ENCODE peak calls at places on chromosome 15, in nine cellular contexts. One of them, this sample, is unnamed.

GRCh38 chr15:69475769-69476358 is 23.2 kb downstream of the RPLP1 start:
- DNase-seq in NCI-H2171 treated with DMSO at 0.1 percent for 48 hours: peak
- DNase-seq in activated naive CD8-positive, alpha-beta T cell treated with anti-CD3 and anti-CD28 coated beads, Interleukin-2, amount 50 U/mL, for 24 hours: peak
- DNase-seq in DMS53: peak
- DNase-seq in CD4-positive, CD25-positive, alpha-beta regulatory T cell: peak
- DNase-seq in M059J: peak
- DNase-seq in GOT3: peak
- DNase-seq in HFF-Myc: no peak
- DNase-seq in Right ventricle myocardium superior: peak
- DNase-seq in this sample: peak

GRCh38 chr15:69853572-69853971 is 244.1 kb downstream of the TLE3 start:
- DNase-seq in NCI-H2171 treated with DMSO at 0.1 percent for 48 hours: no peak
- DNase-seq in activated naive CD8-positive, alpha-beta T cell treated with anti-CD3 and anti-CD28 coated beads, Interleukin-2, amount 50 U/mL, for 24 hours: no peak
- DNase-seq in DMS53: no peak
- DNase-seq in CD4-positive, CD25-positive, alpha-beta regulatory T cell: no peak
- DNase-seq in M059J: peak
- DNase-seq in GOT3: no peak
- DNase-seq in HFF-Myc: no peak
- DNase-seq in Right ventricle myocardium superior: no peak
- DNase-seq in this sample: no peak

GRCh38 chr15:90203922-90204321 is 2.8 kb downstream of the SEMA4B start:
- DNase-seq in NCI-H2171 treated with DMSO at 0.1 percent for 48 hours: no peak
- DNase-seq in activated naive CD8-positive, alpha-beta T cell treated with anti-CD3 and anti-CD28 coated beads, Interleukin-2, amount 50 U/mL, for 24 hours: no peak
- DNase-seq in DMS53: no peak
- DNase-seq in CD4-positive, CD25-positive, alpha-beta regulatory T cell: no peak
- DNase-seq in M059J: no peak
- DNase-seq in GOT3: no peak
- DNase-seq in HFF-Myc: no peak
- DNase-seq in Right ventricle myocardium superior: no peak
- DNase-seq in this sample: no peak

GRCh38 chr15:72199721-72200212 is 2.2 kb upstream of the GRAMD2A start:
- DNase-seq in NCI-H2171 treated with DMSO at 0.1 percent for 48 hours: peak
- DNase-seq in activated naive CD8-positive, alpha-beta T cell treated with anti-CD3 and anti-CD28 coated beads, Interleukin-2, amount 50 U/mL, for 24 hours: peak
- DNase-seq in DMS53: peak
- DNase-seq in CD4-positive, CD25-positive, alpha-beta regulatory T cell: peak
- DNase-seq in M059J: peak
- DNase-seq in GOT3: no peak
- DNase-seq in HFF-Myc: peak
- DNase-seq in Right ventricle myocardium superior: peak
- DNase-seq in this sample: peak

GRCh38 chr15:60074181-60074885 is 70.2 kb downstream of the FOXB1 start:
- DNase-seq in NCI-H2171 treated with DMSO at 0.1 percent for 48 hours: no peak
- DNase-seq in activated naive CD8-positive, alpha-beta T cell treated with anti-CD3 and anti-CD28 coated beads, Interleukin-2, amount 50 U/mL, for 24 hours: no peak
- DNase-seq in DMS53: peak
- DNase-seq in CD4-positive, CD25-positive, alpha-beta regulatory T cell: no peak
- DNase-seq in M059J: peak
- DNase-seq in GOT3: no peak
- DNase-seq in HFF-Myc: no peak
- DNase-seq in Right ventricle myocardium superior: no peak
- DNase-seq in this sample: no peak

GRCh38 chr15:37253877-37254276 is 153.5 kb upstream of the MEIS2 start:
- DNase-seq in NCI-H2171 treated with DMSO at 0.1 percent for 48 hours: no peak
- DNase-seq in activated naive CD8-positive, alpha-beta T cell treated with anti-CD3 and anti-CD28 coated beads, Interleukin-2, amount 50 U/mL, for 24 hours: no peak
- DNase-seq in DMS53: no peak
- DNase-seq in CD4-positive, CD25-positive, alpha-beta regulatory T cell: no peak
- DNase-seq in M059J: peak
- DNase-seq in GOT3: no peak
- DNase-seq in HFF-Myc: no peak
- DNase-seq in Right ventricle myocardium superior: no peak
- DNase-seq in this sample: no peak

GRCh38 chr15:68924866-68925599 is 5.3 kb upstream of the SPESP1 start:
- DNase-seq in NCI-H2171 treated with DMSO at 0.1 percent for 48 hours: peak
- DNase-seq in activated naive CD8-positive, alpha-beta T cell treated with anti-CD3 and anti-CD28 coated beads, Interleukin-2, amount 50 U/mL, for 24 hours: peak
- DNase-seq in DMS53: peak
- DNase-seq in CD4-positive, CD25-positive, alpha-beta regulatory T cell: peak
- DNase-seq in M059J: peak
- DNase-seq in GOT3: peak
- DNase-seq in HFF-Myc: peak
- DNase-seq in Right ventricle myocardium superior: peak
- DNase-seq in this sample: peak

GRCh38 chr15:70470556-70471191 is 292.7 kb downstream of the UACA start:
- DNase-seq in NCI-H2171 treated with DMSO at 0.1 percent for 48 hours: no peak
- DNase-seq in activated naive CD8-positive, alpha-beta T cell treated with anti-CD3 and anti-CD28 coated beads, Interleukin-2, amount 50 U/mL, for 24 hours: no peak
- DNase-seq in DMS53: no peak
- DNase-seq in CD4-positive, CD25-positive, alpha-beta regulatory T cell: no peak
- DNase-seq in M059J: peak
- DNase-seq in GOT3: no peak
- DNase-seq in HFF-Myc: no peak
- DNase-seq in Right ventricle myocardium superior: no peak
- DNase-seq in this sample: no peak

GRCh38 chr15:87660494-87661129 is 595.9 kb downstream of the NTRK3 start:
- DNase-seq in NCI-H2171 treated with DMSO at 0.1 percent for 48 hours: no peak
- DNase-seq in activated naive CD8-positive, alpha-beta T cell treated with anti-CD3 and anti-CD28 coated beads, Interleukin-2, amount 50 U/mL, for 24 hours: no peak
- DNase-seq in DMS53: no peak
- DNase-seq in CD4-positive, CD25-positive, alpha-beta regulatory T cell: no peak
- DNase-seq in M059J: peak
- DNase-seq in GOT3: no peak
- DNase-seq in HFF-Myc: no peak
- DNase-seq in Right ventricle myocardium superior: no peak
- DNase-seq in this sample: no peak

GRCh38 chr15:56247266-56247665 is 3.6 kb upstream of the RFX7 start:
- DNase-seq in NCI-H2171 treated with DMSO at 0.1 percent for 48 hours: no peak
- DNase-seq in activated naive CD8-positive, alpha-beta T cell treated with anti-CD3 and anti-CD28 coated beads, Interleukin-2, amount 50 U/mL, for 24 hours: no peak
- DNase-seq in DMS53: no peak
- DNase-seq in CD4-positive, CD25-positive, alpha-beta regulatory T cell: no peak
- DNase-seq in M059J: no peak
- DNase-seq in GOT3: no peak
- DNase-seq in HFF-Myc: no peak
- DNase-seq in Right ventricle myocardium superior: no peak
- DNase-seq in this sample: no peak

GRCh38 chr15:78944669-78945407 is at the start of gene CTSH:
- DNase-seq in NCI-H2171 treated with DMSO at 0.1 percent for 48 hours: peak
- DNase-seq in activated naive CD8-positive, alpha-beta T cell treated with anti-CD3 and anti-CD28 coated beads, Interleukin-2, amount 50 U/mL, for 24 hours: peak
- DNase-seq in DMS53: peak
- DNase-seq in CD4-positive, CD25-positive, alpha-beta regulatory T cell: peak
- DNase-seq in M059J: peak
- DNase-seq in GOT3: no peak
- DNase-seq in HFF-Myc: no peak
- DNase-seq in Right ventricle myocardium superior: peak
- DNase-seq in this sample: peak

GRCh38 chr15:78989701-78990248 is 44.9 kb upstream of the CTSH start:
- DNase-seq in NCI-H2171 treated with DMSO at 0.1 percent for 48 hours: no peak
- DNase-seq in activated naive CD8-positive, alpha-beta T cell treated with anti-CD3 and anti-CD28 coated beads, Interleukin-2, amount 50 U/mL, for 24 hours: no peak
- DNase-seq in DMS53: no peak
- DNase-seq in CD4-positive, CD25-positive, alpha-beta regulatory T cell: no peak
- DNase-seq in M059J: no peak
- DNase-seq in GOT3: no peak
- DNase-seq in HFF-Myc: no peak
- DNase-seq in Right ventricle myocardium superior: no peak
- DNase-seq in this sample: no peak

GRCh38 chr15:87777054-87777498 is 479.5 kb downstream of the NTRK3 start:
- DNase-seq in NCI-H2171 treated with DMSO at 0.1 percent for 48 hours: no peak
- DNase-seq in activated naive CD8-positive, alpha-beta T cell treated with anti-CD3 and anti-CD28 coated beads, Interleukin-2, amount 50 U/mL, for 24 hours: no peak
- DNase-seq in DMS53: no peak
- DNase-seq in CD4-positive, CD25-positive, alpha-beta regulatory T cell: no peak
- DNase-seq in M059J: peak
- DNase-seq in GOT3: no peak
- DNase-seq in HFF-Myc: peak
- DNase-seq in Right ventricle myocardium superior: no peak
- DNase-seq in this sample: no peak

GRCh38 chr15:59401810-59402569 is 29.3 kb upstream of the MYO1E start:
- DNase-seq in NCI-H2171 treated with DMSO at 0.1 percent for 48 hours: peak
- DNase-seq in activated naive CD8-positive, alpha-beta T cell treated with anti-CD3 and anti-CD28 coated beads, Interleukin-2, amount 50 U/mL, for 24 hours: no peak
- DNase-seq in DMS53: peak
- DNase-seq in CD4-positive, CD25-positive, alpha-beta regulatory T cell: no peak
- DNase-seq in M059J: no peak
- DNase-seq in GOT3: no peak
- DNase-seq in HFF-Myc: no peak
- DNase-seq in Right ventricle myocardium superior: no peak
- DNase-seq in this sample: no peak

GRCh38 chr15:67775998-67776397 is 49.3 kb upstream of the SKOR1 start:
- DNase-seq in NCI-H2171 treated with DMSO at 0.1 percent for 48 hours: no peak
- DNase-seq in activated naive CD8-positive, alpha-beta T cell treated with anti-CD3 and anti-CD28 coated beads, Interleukin-2, amount 50 U/mL, for 24 hours: no peak
- DNase-seq in DMS53: no peak
- DNase-seq in CD4-positive, CD25-positive, alpha-beta regulatory T cell: no peak
- DNase-seq in M059J: no peak
- DNase-seq in GOT3: no peak
- DNase-seq in HFF-Myc: no peak
- DNase-seq in Right ventricle myocardium superior: no peak
- DNase-seq in this sample: no peak

GRCh38 chr15:92268900-92269299 is 124.8 kb upstream of the ST8SIA2 start:
- DNase-seq in NCI-H2171 treated with DMSO at 0.1 percent for 48 hours: peak
- DNase-seq in activated naive CD8-positive, alpha-beta T cell treated with anti-CD3 and anti-CD28 coated beads, Interleukin-2, amount 50 U/mL, for 24 hours: no peak
- DNase-seq in DMS53: peak
- DNase-seq in CD4-positive, CD25-positive, alpha-beta regulatory T cell: no peak
- DNase-seq in M059J: no peak
- DNase-seq in GOT3: no peak
- DNase-seq in HFF-Myc: no peak
- DNase-seq in Right ventricle myocardium superior: no peak
- DNase-seq in this sample: no peak

GRCh38 chr15:66815322-66815721 is 113.3 kb downstream of the SMAD6 start:
- DNase-seq in NCI-H2171 treated with DMSO at 0.1 percent for 48 hours: no peak
- DNase-seq in activated naive CD8-positive, alpha-beta T cell treated with anti-CD3 and anti-CD28 coated beads, Interleukin-2, amount 50 U/mL, for 24 hours: no peak
- DNase-seq in DMS53: no peak
- DNase-seq in CD4-positive, CD25-positive, alpha-beta regulatory T cell: no peak
- DNase-seq in M059J: peak
- DNase-seq in GOT3: no peak
- DNase-seq in HFF-Myc: peak
- DNase-seq in Right ventricle myocardium superior: no peak
- DNase-seq in this sample: no peak

GRCh38 chr15:60442763-60443162 is 36.2 kb downstream of the ICE2 start:
- DNase-seq in NCI-H2171 treated with DMSO at 0.1 percent for 48 hours: no peak
- DNase-seq in activated naive CD8-positive, alpha-beta T cell treated with anti-CD3 and anti-CD28 coated beads, Interleukin-2, amount 50 U/mL, for 24 hours: no peak
- DNase-seq in DMS53: no peak
- DNase-seq in CD4-positive, CD25-positive, alpha-beta regulatory T cell: no peak
- DNase-seq in M059J: peak
- DNase-seq in GOT3: no peak
- DNase-seq in HFF-Myc: no peak
- DNase-seq in Right ventricle myocardium superior: no peak
- DNase-seq in this sample: no peak

GRCh38 chr15:77029166-77030041 is 34.5 kb downstream of the PSTPIP1 start:
- DNase-seq in NCI-H2171 treated with DMSO at 0.1 percent for 48 hours: no peak
- DNase-seq in activated naive CD8-positive, alpha-beta T cell treated with anti-CD3 and anti-CD28 coated beads, Interleukin-2, amount 50 U/mL, for 24 hours: peak
- DNase-seq in DMS53: no peak
- DNase-seq in CD4-positive, CD25-positive, alpha-beta regulatory T cell: no peak
- DNase-seq in M059J: no peak
- DNase-seq in GOT3: no peak
- DNase-seq in HFF-Myc: no peak
- DNase-seq in Right ventricle myocardium superior: peak
- DNase-seq in this sample: no peak

GRCh38 chr15:56788359-56788758 is 55.0 kb upstream of the ZNF280D start:
- DNase-seq in NCI-H2171 treated with DMSO at 0.1 percent for 48 hours: no peak
- DNase-seq in activated naive CD8-positive, alpha-beta T cell treated with anti-CD3 and anti-CD28 coated beads, Interleukin-2, amount 50 U/mL, for 24 hours: no peak
- DNase-seq in DMS53: no peak
- DNase-seq in CD4-positive, CD25-positive, alpha-beta regulatory T cell: no peak
- DNase-seq in M059J: no peak
- DNase-seq in GOT3: no peak
- DNase-seq in HFF-Myc: no peak
- DNase-seq in Right ventricle myocardium superior: no peak
- DNase-seq in this sample: no peak

GRCh38 chr15:22811640-22812039 is 25.2 kb downstream of the NIPA1 start:
- DNase-seq in NCI-H2171 treated with DMSO at 0.1 percent for 48 hours: peak
- DNase-seq in activated naive CD8-positive, alpha-beta T cell treated with anti-CD3 and anti-CD28 coated beads, Interleukin-2, amount 50 U/mL, for 24 hours: no peak
- DNase-seq in DMS53: peak
- DNase-seq in CD4-positive, CD25-positive, alpha-beta regulatory T cell: no peak
- DNase-seq in M059J: peak
- DNase-seq in GOT3: no peak
- DNase-seq in HFF-Myc: no peak
- DNase-seq in Right ventricle myocardium superior: peak
- DNase-seq in this sample: no peak

GRCh38 chr15:88533376-88533775 is 13.1 kb downstream of the DET1 start:
- DNase-seq in NCI-H2171 treated with DMSO at 0.1 percent for 48 hours: no peak
- DNase-seq in activated naive CD8-positive, alpha-beta T cell treated with anti-CD3 and anti-CD28 coated beads, Interleukin-2, amount 50 U/mL, for 24 hours: no peak
- DNase-seq in DMS53: no peak
- DNase-seq in CD4-positive, CD25-positive, alpha-beta regulatory T cell: no peak
- DNase-seq in M059J: no peak
- DNase-seq in GOT3: no peak
- DNase-seq in HFF-Myc: no peak
- DNase-seq in Right ventricle myocardium superior: no peak
- DNase-seq in this sample: no peak

GRCh38 chr15:58453931-58454793 is 22.4 kb downstream of the LIPC start:
- DNase-seq in NCI-H2171 treated with DMSO at 0.1 percent for 48 hours: peak
- DNase-seq in activated naive CD8-positive, alpha-beta T cell treated with anti-CD3 and anti-CD28 coated beads, Interleukin-2, amount 50 U/mL, for 24 hours: peak
- DNase-seq in DMS53: no peak
- DNase-seq in CD4-positive, CD25-positive, alpha-beta regulatory T cell: no peak
- DNase-seq in M059J: no peak
- DNase-seq in GOT3: no peak
- DNase-seq in HFF-Myc: no peak
- DNase-seq in Right ventricle myocardium superior: no peak
- DNase-seq in this sample: no peak

GRCh38 chr15:85282504-85283115 is 97.8 kb upstream of the AKAP13 start:
- DNase-seq in NCI-H2171 treated with DMSO at 0.1 percent for 48 hours: no peak
- DNase-seq in activated naive CD8-positive, alpha-beta T cell treated with anti-CD3 and anti-CD28 coated beads, Interleukin-2, amount 50 U/mL, for 24 hours: no peak
- DNase-seq in DMS53: no peak
- DNase-seq in CD4-positive, CD25-positive, alpha-beta regulatory T cell: no peak
- DNase-seq in M059J: peak
- DNase-seq in GOT3: peak
- DNase-seq in HFF-Myc: no peak
- DNase-seq in Right ventricle myocardium superior: no peak
- DNase-seq in this sample: no peak

GRCh38 chr15:58299311-58299850 is 132.4 kb upstream of the LIPC start:
- DNase-seq in NCI-H2171 treated with DMSO at 0.1 percent for 48 hours: no peak
- DNase-seq in activated naive CD8-positive, alpha-beta T cell treated with anti-CD3 and anti-CD28 coated beads, Interleukin-2, amount 50 U/mL, for 24 hours: no peak
- DNase-seq in DMS53: no peak
- DNase-seq in CD4-positive, CD25-positive, alpha-beta regulatory T cell: no peak
- DNase-seq in M059J: peak
- DNase-seq in GOT3: no peak
- DNase-seq in HFF-Myc: no peak
- DNase-seq in Right ventricle myocardium superior: no peak
- DNase-seq in this sample: no peak

GRCh38 chr15:92954578-92954977 is 54.5 kb downstream of the CHD2 start:
- DNase-seq in NCI-H2171 treated with DMSO at 0.1 percent for 48 hours: peak
- DNase-seq in activated naive CD8-positive, alpha-beta T cell treated with anti-CD3 and anti-CD28 coated beads, Interleukin-2, amount 50 U/mL, for 24 hours: no peak
- DNase-seq in DMS53: peak
- DNase-seq in CD4-positive, CD25-positive, alpha-beta regulatory T cell: no peak
- DNase-seq in M059J: peak
- DNase-seq in GOT3: no peak
- DNase-seq in HFF-Myc: no peak
- DNase-seq in Right ventricle myocardium superior: no peak
- DNase-seq in this sample: no peak

GRCh38 chr15:65376767-65377104 is 1.1 kb downstream of the IGDCC3 start:
- DNase-seq in NCI-H2171 treated with DMSO at 0.1 percent for 48 hours: peak
- DNase-seq in activated naive CD8-positive, alpha-beta T cell treated with anti-CD3 and anti-CD28 coated beads, Interleukin-2, amount 50 U/mL, for 24 hours: no peak
- DNase-seq in DMS53: peak
- DNase-seq in CD4-positive, CD25-positive, alpha-beta regulatory T cell: no peak
- DNase-seq in M059J: peak
- DNase-seq in GOT3: no peak
- DNase-seq in HFF-Myc: no peak
- DNase-seq in Right ventricle myocardium superior: no peak
- DNase-seq in this sample: no peak

GRCh38 chr15:86852741-86853140 is 773.1 kb downstream of the AGBL1 start:
- DNase-seq in NCI-H2171 treated with DMSO at 0.1 percent for 48 hours: no peak
- DNase-seq in activated naive CD8-positive, alpha-beta T cell treated with anti-CD3 and anti-CD28 coated beads, Interleukin-2, amount 50 U/mL, for 24 hours: no peak
- DNase-seq in DMS53: no peak
- DNase-seq in CD4-positive, CD25-positive, alpha-beta regulatory T cell: no peak
- DNase-seq in M059J: no peak
- DNase-seq in GOT3: no peak
- DNase-seq in HFF-Myc: no peak
- DNase-seq in Right ventricle myocardium superior: no peak
- DNase-seq in this sample: no peak

GRCh38 chr15:28273468-28273867 is 48.5 kb downstream of the HERC2 start:
- DNase-seq in NCI-H2171 treated with DMSO at 0.1 percent for 48 hours: no peak
- DNase-seq in activated naive CD8-positive, alpha-beta T cell treated with anti-CD3 and anti-CD28 coated beads, Interleukin-2, amount 50 U/mL, for 24 hours: no peak
- DNase-seq in DMS53: no peak
- DNase-seq in CD4-positive, CD25-positive, alpha-beta regulatory T cell: no peak
- DNase-seq in M059J: no peak
- DNase-seq in GOT3: no peak
- DNase-seq in HFF-Myc: no peak
- DNase-seq in Right ventricle myocardium superior: no peak
- DNase-seq in this sample: no peak

GRCh38 chr15:33638439-33638838 is 327.7 kb downstream of the RYR3 start:
- DNase-seq in NCI-H2171 treated with DMSO at 0.1 percent for 48 hours: no peak
- DNase-seq in activated naive CD8-positive, alpha-beta T cell treated with anti-CD3 and anti-CD28 coated beads, Interleukin-2, amount 50 U/mL, for 24 hours: no peak
- DNase-seq in DMS53: no peak
- DNase-seq in CD4-positive, CD25-positive, alpha-beta regulatory T cell: no peak
- DNase-seq in M059J: no peak
- DNase-seq in GOT3: no peak
- DNase-seq in HFF-Myc: no peak
- DNase-seq in Right ventricle myocardium superior: no peak
- DNase-seq in this sample: no peak

GRCh38 chr15:69951511-69952209 is 146.1 kb downstream of the TLE3 start:
- DNase-seq in NCI-H2171 treated with DMSO at 0.1 percent for 48 hours: no peak
- DNase-seq in activated naive CD8-positive, alpha-beta T cell treated with anti-CD3 and anti-CD28 coated beads, Interleukin-2, amount 50 U/mL, for 24 hours: no peak
- DNase-seq in DMS53: peak
- DNase-seq in CD4-positive, CD25-positive, alpha-beta regulatory T cell: no peak
- DNase-seq in M059J: no peak
- DNase-seq in GOT3: no peak
- DNase-seq in HFF-Myc: no peak
- DNase-seq in Right ventricle myocardium superior: no peak
- DNase-seq in this sample: no peak